ENCODE peak calls at places on chromosomes 7 and 10, in four cellular contexts. One of them, this sample, is unnamed.

GRCh38 chr10:63700209-63700934 is 179.2 kb downstream of the REEP3 start:
- DNase-seq in fibroblast of lung: peak; percentile 98
- DNase-seq in colonic mucosa: no peak
- DNase-seq in psoas muscle: peak; percentile 78
- DNase-seq in this sample: no peak

GRCh38 chr10:107496594-107496993 is 332.1 kb upstream of the SORCS1 start:
- DNase-seq in psoas muscle: no peak
- DNase-seq in colonic mucosa: no peak
- DNase-seq in fibroblast of lung: peak; percentile 1
- DNase-seq in this sample: no peak

GRCh38 chr10:119691726-119692125 is 34.1 kb upstream of the INPP5F start:
- DNase-seq in fibroblast of lung: no peak
- DNase-seq in colonic mucosa: no peak
- DNase-seq in psoas muscle: no peak
- DNase-seq in this sample: no peak

GRCh38 chr10:131760416-131761166 is 140.2 kb upstream of the PPP2R2D start:
- DNase-seq in fibroblast of lung: no peak
- DNase-seq in psoas muscle: no peak
- DNase-seq in colonic mucosa: no peak
- DNase-seq in this sample: no peak

GRCh38 chr7:106104861-106105260 is 7.3 kb downstream of the SYPL1 start:
- DNase-seq in fibroblast of lung: no peak
- DNase-seq in psoas muscle: no peak
- DNase-seq in colonic mucosa: no peak
- DNase-seq in this sample: no peak

GRCh38 chr7:5303885-5304505 is 21.3 kb downstream of the SLC29A4 start:
- DNase-seq in colonic mucosa: no peak
- DNase-seq in fibroblast of lung: no peak
- DNase-seq in psoas muscle: no peak
- DNase-seq in this sample: no peak

GRCh38 chr10:60394444-60394843 is 4.8 kb upstream of the ANK3 start:
- DNase-seq in fibroblast of lung: no peak
- DNase-seq in colonic mucosa: no peak
- DNase-seq in psoas muscle: no peak
- DNase-seq in this sample: no peak

GRCh38 chr7:6436385-6436685 is 11.4 kb downstream of the DAGLB start:
- DNase-seq in fibroblast of lung: no peak
- DNase-seq in psoas muscle: no peak
- DNase-seq in colonic mucosa: no peak
- DNase-seq in this sample: no peak

GRCh38 chr10:17888189-17888588 is 63.5 kb upstream of the SLC39A12 start:
- DNase-seq in colonic mucosa: no peak
- DNase-seq in psoas muscle: no peak
- DNase-seq in fibroblast of lung: no peak
- DNase-seq in this sample: no peak

GRCh38 chr7:45027774-45028114 is 27.7 kb downstream of the CCM2 start:
- DNase-seq in psoas muscle: no peak
- DNase-seq in fibroblast of lung: no peak
- DNase-seq in colonic mucosa: no peak
- DNase-seq in this sample: no peak

GRCh38 chr7:70082026-70082655 is 483.9 kb downstream of the AUTS2 start:
- DNase-seq in fibroblast of lung: peak; percentile 15
- DNase-seq in psoas muscle: no peak
- DNase-seq in colonic mucosa: no peak
- DNase-seq in this sample: no peak

GRCh38 chr7:110786576-110786975 is 304.4 kb upstream of the LRRN3 start:
- DNase-seq in colonic mucosa: no peak
- DNase-seq in fibroblast of lung: no peak
- DNase-seq in psoas muscle: no peak
- DNase-seq in this sample: no peak

GRCh38 chr7:94360926-94361325 is 33.8 kb upstream of the COL1A2 start:
- DNase-seq in psoas muscle: no peak
- DNase-seq in fibroblast of lung: no peak
- DNase-seq in colonic mucosa: no peak
- DNase-seq in this sample: no peak

GRCh38 chr7:139095194-139095659 is 14.3 kb downstream of the ZC3HAV1 start:
- DNase-seq in psoas muscle: peak; percentile 54
- DNase-seq in colonic mucosa: peak; percentile 41
- DNase-seq in fibroblast of lung: no peak
- DNase-seq in this sample: no peak

GRCh38 chr10:31353574-31353973 is 34.6 kb downstream of the ZEB1 start:
- DNase-seq in fibroblast of lung: peak; percentile 49
- DNase-seq in colonic mucosa: no peak
- DNase-seq in psoas muscle: no peak
- DNase-seq in this sample: no peak

GRCh38 chr10:130491698-130492050 is 355.5 kb downstream of the GLRX3 start:
- DNase-seq in fibroblast of lung: no peak
- DNase-seq in colonic mucosa: no peak
- DNase-seq in psoas muscle: no peak
- DNase-seq in this sample: no peak

DNA sequence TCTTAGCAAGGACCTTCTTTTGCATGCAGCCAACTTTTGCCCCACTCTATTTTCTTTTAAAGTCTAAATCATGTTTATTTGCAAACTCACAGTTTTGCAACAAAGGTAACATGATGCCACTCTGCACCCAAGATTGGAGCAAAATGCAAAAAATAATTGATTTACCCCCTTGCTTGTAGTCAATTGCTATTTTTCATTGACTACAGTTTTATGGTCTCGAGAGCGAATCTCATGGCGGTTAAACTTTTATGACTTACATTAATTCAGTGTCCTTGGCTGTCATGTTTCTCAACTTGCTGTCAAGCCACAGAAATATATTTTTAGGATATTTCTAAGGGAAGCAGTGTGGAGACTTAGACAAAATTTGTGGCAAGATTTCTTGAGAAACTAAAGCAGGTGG is 110.0 kb upstream of the JCAD start:
- DNase-seq in colonic mucosa: no peak
- DNase-seq in psoas muscle: no peak
- DNase-seq in fibroblast of lung: no peak
- DNase-seq in this sample: no peak
- H3K27ac ChIP-seq in colonic mucosa: no peak overlapping the region
- H3K27ac ChIP-seq in psoas muscle: no peak overlapping the region
- H3K27ac ChIP-seq in fibroblast of lung: no peak overlapping the region
- H3K27ac ChIP-seq in this sample: no peak overlapping the region

DNA sequence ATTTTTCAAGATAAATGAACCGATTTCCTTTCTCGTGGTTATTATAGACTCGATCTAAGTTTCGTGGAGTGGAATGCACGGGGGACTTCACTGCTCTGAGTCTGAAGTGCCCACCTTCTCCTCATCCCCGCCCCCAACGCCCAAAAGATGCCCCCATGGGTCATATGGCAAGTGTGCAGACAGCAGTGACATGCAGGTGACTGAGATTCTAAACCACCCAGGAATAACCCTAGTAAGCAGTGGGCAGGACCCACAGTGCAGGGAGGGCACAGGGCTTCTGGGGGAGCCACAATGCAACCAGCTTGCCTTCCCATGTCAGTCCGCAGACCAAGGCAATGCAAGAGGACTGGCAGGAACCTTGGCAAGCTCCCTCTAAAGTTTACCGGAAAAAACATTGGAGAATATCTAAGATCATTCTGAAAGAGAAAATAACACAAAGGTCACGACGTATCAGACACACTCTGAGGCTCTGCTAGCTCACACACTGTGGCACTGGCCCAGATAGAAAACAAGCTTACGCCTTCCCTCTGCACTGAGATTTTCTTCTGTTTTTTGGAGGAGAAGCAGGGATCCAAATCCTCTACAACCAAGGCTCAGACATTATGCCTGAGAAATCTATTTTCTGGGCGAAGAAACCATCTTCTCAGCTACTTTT is 239.6 kb downstream of the MAD1L1 start:
- DNase-seq in fibroblast of lung: peak; percentile 33
- DNase-seq in colonic mucosa: no peak
- DNase-seq in psoas muscle: peak; percentile 22
- DNase-seq in this sample: no peak
- H3K4me1 ChIP-seq in fibroblast of lung: no peaks in the 10 kb centered on the region
- H3K4me1 ChIP-seq in colonic mucosa: no peaks in the 10 kb centered on the region
- H3K4me1 ChIP-seq in psoas muscle: peaks cover 22% of the 10 kb centered on the region
- H3K4me1 ChIP-seq in this sample: peaks cover 6% of the 10 kb centered on the region

DNA sequence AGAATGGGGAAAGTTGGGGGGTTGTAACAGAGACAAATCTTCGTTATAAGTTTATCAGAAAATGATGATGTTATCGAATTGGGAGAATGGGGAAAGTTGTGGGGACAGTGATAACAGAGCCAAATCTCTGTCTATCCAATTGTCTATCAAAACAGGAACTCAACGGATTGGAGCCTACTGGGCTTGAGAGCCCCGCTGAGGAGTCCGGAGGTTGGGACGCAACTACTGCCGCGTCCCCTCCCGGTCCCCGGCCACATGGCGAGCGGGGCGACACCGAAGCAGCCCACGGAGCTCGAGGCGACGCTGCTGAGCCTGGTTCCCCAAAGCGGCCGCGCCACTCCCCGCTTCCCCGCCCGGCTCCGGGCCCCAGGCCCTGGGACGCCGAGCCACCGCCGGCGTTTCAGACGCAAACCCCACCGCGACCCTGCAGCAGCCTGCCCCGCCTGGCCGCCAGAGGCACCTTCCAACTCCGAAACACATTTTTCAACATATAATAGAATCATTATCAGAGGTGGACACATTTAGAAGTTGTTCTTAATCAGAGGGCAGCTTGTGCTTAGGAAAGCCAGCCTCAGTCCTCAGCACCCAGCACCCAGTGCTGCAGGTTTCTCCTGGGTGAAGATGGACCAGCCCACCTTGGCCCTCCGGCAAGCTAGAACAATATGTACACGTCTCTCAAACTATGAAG is 13.8 kb upstream of the RALA start:
- DNase-seq in colonic mucosa: no peak
- DNase-seq in psoas muscle: no peak
- DNase-seq in fibroblast of lung: no peak
- DNase-seq in this sample: no peak
- H3K27ac ChIP-seq in colonic mucosa: no peak overlapping the region
- H3K27ac ChIP-seq in psoas muscle: peak overlapping the region; percentile 61
- H3K27ac ChIP-seq in fibroblast of lung: peak overlapping the region; percentile 79
- H3K27ac ChIP-seq in this sample: peak overlapping the region; percentile 30

DNA sequence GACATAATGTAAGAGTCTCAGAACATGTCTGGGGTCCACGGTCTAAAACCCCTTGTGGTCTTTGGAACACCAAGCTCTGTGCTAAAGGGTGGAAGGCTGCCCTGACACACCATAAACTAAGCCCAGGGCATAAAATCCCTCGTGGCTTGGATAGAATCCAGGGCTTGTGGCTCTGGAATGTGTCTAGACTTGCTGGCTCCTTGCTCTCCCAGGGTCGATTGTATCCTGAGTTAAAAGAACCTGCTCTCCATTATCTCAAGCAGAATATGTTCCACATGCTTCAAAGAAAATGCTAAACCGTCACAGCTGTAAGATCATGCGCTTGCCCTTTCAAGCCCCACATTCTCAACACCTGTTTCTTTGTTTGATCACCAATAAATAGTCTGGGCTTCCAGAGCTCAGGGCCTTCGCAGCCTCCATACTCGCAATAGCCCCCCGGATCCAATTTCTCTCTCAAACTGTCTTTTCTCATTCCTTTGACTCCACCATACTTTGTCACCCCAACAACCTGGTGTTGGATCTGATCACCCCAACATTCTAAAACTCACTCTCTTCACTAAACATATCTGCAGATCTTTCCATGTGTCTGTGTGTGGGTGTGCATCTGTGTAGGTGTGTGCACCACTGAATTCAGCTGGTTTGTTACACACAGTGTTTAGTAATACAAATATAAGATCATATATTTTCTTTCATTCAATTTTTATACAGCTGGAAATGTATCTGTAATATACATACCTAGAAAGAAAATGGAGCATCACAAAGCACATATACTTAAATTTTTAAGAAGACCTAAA is 238.5 kb downstream of the ZMYND11 start:
- DNase-seq in colonic mucosa: no peak
- DNase-seq in psoas muscle: no peak
- DNase-seq in fibroblast of lung: peak; percentile 41
- DNase-seq in this sample: no peak
- H3K4me1 ChIP-seq in colonic mucosa: no peaks in the 10 kb centered on the region
- H3K4me1 ChIP-seq in psoas muscle: no peaks in the 10 kb centered on the region
- H3K4me1 ChIP-seq in fibroblast of lung: peaks cover 3% of the 10 kb centered on the region
- H3K4me1 ChIP-seq in this sample: peaks cover 14% of the 10 kb centered on the region

DNA sequence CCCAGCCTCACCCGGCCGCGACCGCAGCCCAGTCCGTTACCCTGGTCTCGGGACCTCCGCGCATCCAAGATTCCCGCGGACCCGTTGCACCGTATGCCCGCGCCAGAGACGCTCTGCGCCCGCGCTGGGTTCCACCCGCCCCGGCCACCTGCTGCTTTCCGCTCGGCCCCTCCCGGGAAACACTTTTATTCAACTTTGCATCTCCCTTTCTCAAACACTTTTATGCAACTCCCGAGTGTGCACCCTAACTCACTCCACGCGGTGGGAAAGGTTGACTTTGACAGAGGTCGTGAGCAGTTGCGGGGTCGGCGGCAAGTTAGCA is at the start of gene ODAD2:
- DNase-seq in fibroblast of lung: no peak
- DNase-seq in colonic mucosa: no peak
- DNase-seq in psoas muscle: no peak
- DNase-seq in this sample: no peak
- H3K27ac ChIP-seq in fibroblast of lung: no peak within 1 kb of the TSS
- H3K27ac ChIP-seq in colonic mucosa: no peak within 1 kb of the TSS
- H3K27ac ChIP-seq in psoas muscle: no peak within 1 kb of the TSS
- H3K27ac ChIP-seq in this sample: no peak within 1 kb of the TSS

DNA sequence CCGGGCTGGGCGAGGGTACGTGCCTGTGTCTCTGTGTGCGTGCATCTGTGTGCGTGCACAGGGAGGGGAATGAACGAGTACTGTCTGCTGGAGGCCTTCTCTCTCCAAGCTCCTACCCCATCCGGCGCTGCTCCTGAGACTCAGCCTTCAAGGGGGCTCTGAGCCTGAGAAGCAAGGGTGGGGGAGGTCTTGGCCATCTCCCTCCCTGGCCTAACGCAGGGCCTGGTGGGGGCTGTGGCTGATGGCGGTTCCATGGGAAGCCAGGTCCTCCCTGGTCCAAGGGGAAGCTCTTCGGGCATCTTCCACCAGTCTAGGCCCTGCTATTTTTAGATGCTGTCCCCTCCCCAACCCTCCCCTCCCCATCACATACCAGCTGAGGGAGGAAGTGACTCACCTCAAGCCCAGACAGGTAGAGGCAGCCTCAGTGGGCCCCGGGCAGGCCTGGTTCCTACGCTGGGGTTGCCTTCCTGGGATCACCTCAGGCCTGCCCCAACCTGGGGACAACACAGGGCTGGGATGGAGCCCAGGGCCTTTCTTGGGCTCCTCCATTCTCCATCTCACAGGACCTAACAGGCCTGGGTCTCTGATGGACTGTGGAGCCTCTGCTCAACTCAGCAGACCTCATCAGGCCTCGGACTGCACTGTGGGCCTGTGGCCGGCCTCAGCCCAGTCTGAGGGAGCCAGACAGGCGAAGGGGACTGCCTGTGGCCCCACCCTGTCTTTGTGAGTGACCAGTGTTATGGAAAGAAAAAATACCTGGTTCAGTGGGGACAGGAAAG is 32.2 kb downstream of the DNAJB12 start:
- DNase-seq in colonic mucosa: no peak
- DNase-seq in psoas muscle: no peak
- DNase-seq in fibroblast of lung: no peak
- DNase-seq in this sample: no peak
- H3K4me1 ChIP-seq in colonic mucosa: peaks cover 20% of the 10 kb centered on the region
- H3K4me1 ChIP-seq in psoas muscle: peaks cover 38% of the 10 kb centered on the region
- H3K4me1 ChIP-seq in fibroblast of lung: peaks cover 43% of the 10 kb centered on the region
- H3K4me1 ChIP-seq in this sample: peaks cover 42% of the 10 kb centered on the region

GRCh38 chr7:51701935-51702334 is 385.3 kb upstream of the COBL start:
- DNase-seq in colonic mucosa: no peak
- DNase-seq in fibroblast of lung: no peak
- DNase-seq in psoas muscle: no peak
- DNase-seq in this sample: no peak

GRCh38 chr7:51702673-51703072 is 386.1 kb upstream of the COBL start:
- DNase-seq in fibroblast of lung: no peak
- DNase-seq in colonic mucosa: no peak
- DNase-seq in psoas muscle: no peak
- DNase-seq in this sample: no peak

GRCh38 chr7:51705701-51706100 is 389.1 kb upstream of the COBL start:
- DNase-seq in psoas muscle: no peak
- DNase-seq in fibroblast of lung: no peak
- DNase-seq in colonic mucosa: no peak
- DNase-seq in this sample: no peak

GRCh38 chr7:51700593-51701215 is 384.1 kb upstream of the COBL start:
- DNase-seq in colonic mucosa: no peak
- DNase-seq in fibroblast of lung: no peak
- DNase-seq in psoas muscle: no peak
- DNase-seq in this sample: no peak
- H3K27ac ChIP-seq in colonic mucosa: no peak overlapping the region
- H3K27ac ChIP-seq in fibroblast of lung: no peak overlapping the region
- H3K27ac ChIP-seq in psoas muscle: no peak overlapping the region
- H3K27ac ChIP-seq in this sample: no peak overlapping the region

This sample was measured in right lobe of liver.